ENCODE peak calls at places on chromosome 15, in four cellular contexts. P is T-helper 2 cell; E is stimulated activated CD4-positive, alpha-beta T cell treated with anti-CD3 and anti-CD28 coated beads, Interleukin-4, amount 100 ng/mL, for 1 hour; F is HepG2. W is an unnamed sample.

GRCh38 chr15:95739161-95739560 is 591.3 kb upstream of the NR2F2 start:
- DNase-seq in P (no peak), E (no peak), F (no peak), W (no peak)

GRCh38 chr15:92429378-92430066 is 35.8 kb downstream of the ST8SIA2 start:
- DNase-seq in P (no peak), E (no peak), F (no peak), W (no peak)

GRCh38 chr15:62059818-62060115 is 480 bp downstream of the VPS13C start:
- DNase-seq in P (peak), E (peak), F (peak), W (peak)

GRCh38 chr15:40100947-40101905 is 7.5 kb downstream of the BMF start:
- DNase-seq in P (no peak), E (no peak), F (no peak), W (no peak)

GRCh38 chr15:91258436-91258779 is 158.4 kb downstream of the SV2B start:
- DNase-seq in P (no peak), E (no peak), F (no peak), W (peak)

GRCh38 chr15:35181538-35181937 is 96.4 kb upstream of the NANOGP8 start:
- DNase-seq in P (no peak), E (no peak), F (no peak), W (no peak)

GRCh38 chr15:57580428-57580827 is 11.3 kb upstream of the MYZAP start:
- DNase-seq in P (no peak), E (no peak), F (no peak), W (no peak)

GRCh38 chr15:60374628-60375081 is 23.1 kb downstream of the ANXA2 start:
- DNase-seq in P (no peak), E (no peak), F (peak), W (no peak)

GRCh38 chr15:73052679-73053397 is 575 bp downstream of the NEO1 start:
- DNase-seq in P (peak), E (peak), F (peak), W (peak)

GRCh38 chr15:89206908-89207331 is 14.5 kb downstream of the RLBP1 start:
- DNase-seq in P (peak), E (peak), F (peak), W (peak)